ENCODE peak calls at places on chromosomes 2 and 18, in eight cellular contexts. D, T, M, Z, X, V, J and U are unnamed samples.

GRCh38 chr2:176643711-176644110 is 374.5 kb downstream of the MTX2 start:
- DNase-seq in D (peak), T (peak), M (no peak), Z (no peak), X (no peak), V (no peak), J (peak), U (peak)

GRCh38 chr2:183229386-183229785 is 105.1 kb downstream of the NUP35 start:
- DNase-seq in D (peak), T (no peak), M (no peak), Z (no peak), X (no peak), V (no peak), J (no peak), U (peak)

GRCh38 chr2:62270728-62271127 is 74.8 kb downstream of the B3GNT2 start:
- DNase-seq in D (peak), T (peak), M (no peak), Z (no peak), X (no peak), V (no peak), J (peak), U (peak)

GRCh38 chr2:79985571-79985970 is 319.0 kb downstream of the LRRTM1 start:
- DNase-seq in D (no peak), T (no peak), M (no peak), Z (no peak), X (no peak), V (no peak), J (no peak), U (no peak)

GRCh38 chr2:107809835-107810234 is 16.9 kb upstream of the RGPD4 start:
- DNase-seq in D (no peak), T (no peak), M (no peak), Z (no peak), X (no peak), V (no peak), J (no peak), U (no peak)

GRCh38 chr2:70948350-70949003 is 12.8 kb downstream of the ATP6V1B1 start:
- DNase-seq in D (peak), T (peak), M (peak), Z (peak), X (peak), V (no peak), J (peak), U (peak)

GRCh38 chr2:11097038-11097720 is 58.1 kb upstream of the SLC66A3 start:
- DNase-seq in D (peak), T (no peak), M (no peak), Z (no peak), X (no peak), V (no peak), J (no peak), U (peak)

GRCh38 chr2:12363138-12363537 is 353.6 kb upstream of the TRIB2 start:
- DNase-seq in D (peak), T (no peak), M (no peak), Z (no peak), X (no peak), V (no peak), J (no peak), U (no peak)

GRCh38 chr2:143294068-143294467 is 164.8 kb downstream of the ARHGAP15 start:
- DNase-seq in D (no peak), T (no peak), M (no peak), Z (no peak), X (no peak), V (no peak), J (no peak), U (no peak)

GRCh38 chr2:15367205-15367604 is 193.9 kb downstream of the NBAS start:
- DNase-seq in D (no peak), T (no peak), M (no peak), Z (no peak), X (no peak), V (no peak), J (no peak), U (no peak)

GRCh38 chr18:47970664-47971523 is 40.4 kb upstream of the SMAD2 start:
- DNase-seq in D (no peak), T (no peak), M (peak), Z (peak), X (no peak), V (no peak), J (no peak), U (no peak)

GRCh38 chr18:77155031-77155430 is 22.4 kb upstream of the MBP start:
- DNase-seq in D (no peak), T (no peak), M (no peak), Z (no peak), X (no peak), V (no peak), J (no peak), U (no peak)

GRCh38 chr2:236208281-236208900 is 40.2 kb upstream of the GBX2 start:
- DNase-seq in D (no peak), T (no peak), M (no peak), Z (no peak), X (no peak), V (no peak), J (no peak), U (no peak)

GRCh38 chr2:12675801-12676200 is 40.9 kb upstream of the TRIB2 start:
- DNase-seq in D (peak), T (no peak), M (no peak), Z (no peak), X (no peak), V (no peak), J (no peak), U (peak)

GRCh38 chr2:1598041-1598710 is 146.1 kb downstream of the PXDN start:
- DNase-seq in D (no peak), T (no peak), M (no peak), Z (no peak), X (no peak), V (no peak), J (no peak), U (no peak)

GRCh38 chr2:25044990-25045389 is 3.1 kb downstream of the EFR3B start:
- DNase-seq in D (no peak), T (no peak), M (no peak), Z (no peak), X (no peak), V (no peak), J (no peak), U (no peak)

GRCh38 chr2:180015951-180016709 is 9.0 kb upstream of the CWC22 start:
- DNase-seq in D (peak), T (no peak), M (no peak), Z (no peak), X (no peak), V (no peak), J (no peak), U (no peak)

GRCh38 chr2:54570925-54571694 is 115.0 kb downstream of the SPTBN1 start:
- DNase-seq in D (peak), T (peak), M (no peak), Z (peak), X (peak), V (no peak), J (no peak), U (peak)

GRCh38 chr18:74994502-74995403 is 214.2 kb downstream of the PTGR3 start:
- DNase-seq in D (no peak), T (no peak), M (no peak), Z (no peak), X (no peak), V (no peak), J (peak), U (peak)

GRCh38 chr2:241073166-241074064 is 28.7 kb downstream of the MTERF4 start:
- DNase-seq in D (no peak), T (no peak), M (no peak), Z (no peak), X (no peak), V (no peak), J (no peak), U (no peak)

GRCh38 chr2:174625031-174625430 is 27.4 kb upstream of the WIPF1 start:
- DNase-seq in D (no peak), T (no peak), M (no peak), Z (peak), X (no peak), V (no peak), J (no peak), U (no peak)

GRCh38 chr2:9556121-9556869 is 665 bp upstream of the ADAM17 start:
- DNase-seq in D (peak), T (no peak), M (peak), Z (peak), X (no peak), V (no peak), J (no peak), U (peak)

GRCh38 chr2:110828330-110828729 is 96.0 kb downstream of the ACOXL start:
- DNase-seq in D (no peak), T (no peak), M (peak), Z (no peak), X (no peak), V (no peak), J (no peak), U (peak)

GRCh38 chr2:43634604-43635306 is 2.3 kb upstream of the PLEKHH2 start:
- DNase-seq in D (peak), T (no peak), M (no peak), Z (peak), X (no peak), V (no peak), J (no peak), U (peak)

GRCh38 chr18:28175930-28176673 is 828 bp downstream of the CDH2 start:
- DNase-seq in D (no peak), T (peak), M (no peak), Z (no peak), X (no peak), V (no peak), J (peak), U (peak)

GRCh38 chr2:109435866-109436634 is 177.7 kb downstream of the SEPTIN10 start:
- DNase-seq in D (peak), T (peak), M (no peak), Z (no peak), X (no peak), V (no peak), J (no peak), U (peak)

GRCh38 chr2:21165350-21165749 is 41.6 kb downstream of the TDRD15 start:
- DNase-seq in D (peak), T (no peak), M (no peak), Z (peak), X (no peak), V (no peak), J (no peak), U (no peak)

GRCh38 chr2:179049546-179050311 is at the start of gene CCDC141:
- DNase-seq in D (peak), T (peak), M (no peak), Z (peak), X (no peak), V (no peak), J (no peak), U (peak)

GRCh38 chr2:9753665-9754531 is 89.4 kb upstream of the TAF1B start:
- DNase-seq in D (no peak), T (peak), M (no peak), Z (no peak), X (peak), V (no peak), J (no peak), U (no peak)

GRCh38 chr2:232929303-232930123 is 59.4 kb downstream of the SNORC start:
- DNase-seq in D (no peak), T (no peak), M (no peak), Z (no peak), X (no peak), V (no peak), J (no peak), U (no peak)

GRCh38 chr2:24164416-24164973 is 10.4 kb upstream of the FAM228A start:
- DNase-seq in D (peak), T (no peak), M (peak), Z (peak), X (peak), V (peak), J (no peak), U (peak)

GRCh38 chr2:64213607-64214275 is 69.5 kb upstream of the PELI1 start:
- DNase-seq in D (no peak), T (no peak), M (peak), Z (peak), X (no peak), V (no peak), J (no peak), U (no peak)
- H3K4me3 ChIP-seq in D (no peak), T (no peak), M (peak), Z (peak), X (no peak), V (no peak), J (no peak), U (no peak)

DNA sequence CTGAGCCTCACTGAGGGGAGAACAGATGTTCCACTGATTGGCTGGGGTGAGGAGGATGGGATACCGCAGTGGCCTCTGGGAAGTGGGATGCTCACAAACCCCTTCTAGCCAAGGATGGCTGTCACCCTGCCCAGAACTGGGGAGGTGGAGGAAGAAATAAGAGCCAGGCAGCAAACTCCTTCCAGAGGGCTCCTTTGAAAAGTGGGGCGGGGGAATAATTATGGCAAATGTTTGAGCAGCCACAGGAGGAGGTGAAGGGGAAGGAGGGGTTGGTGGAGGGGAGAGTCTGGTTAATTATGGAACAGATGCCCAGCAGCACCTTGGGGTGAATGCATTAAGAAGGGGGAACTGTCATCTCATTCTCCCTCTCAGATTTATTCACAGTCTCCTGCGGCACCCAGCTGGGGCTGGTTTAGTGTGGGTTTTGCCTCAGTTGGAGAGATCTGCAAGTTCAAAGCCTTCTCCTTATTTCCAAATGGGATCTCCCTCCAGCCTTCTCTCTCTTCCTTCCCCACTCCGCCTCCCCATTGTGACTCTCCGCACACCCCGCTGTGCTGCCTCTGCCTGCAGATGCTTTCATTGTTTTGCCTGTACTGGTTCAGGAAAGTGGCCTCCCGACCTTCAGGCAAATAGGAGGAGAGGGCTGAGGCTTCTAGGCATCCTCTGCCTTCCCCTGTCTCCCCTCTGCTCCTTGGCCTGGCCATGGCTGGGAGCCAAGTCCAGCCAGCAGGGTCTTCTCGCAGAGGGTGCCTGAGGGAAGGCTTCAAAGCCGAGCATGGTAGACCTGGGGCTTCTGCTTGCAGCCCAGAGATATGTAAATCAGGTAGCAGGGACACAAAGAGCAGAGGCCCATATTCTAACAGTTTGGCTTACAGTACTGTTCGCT is 457.2 kb upstream of the MEX3C start:
- DNase-seq in D (no peak), T (no peak), M (no peak), Z (no peak), X (no peak), V (no peak), J (no peak), U (no peak)
- H3K4me3 ChIP-seq in D (no peak), T (no peak), M (no peak), Z (no peak), X (no peak), V (no peak), J (no peak), U (no peak)

GRCh38 chr2:60552096-60552850 is 1.2 kb downstream of the BCL11A start:
- DNase-seq in D (no peak), T (no peak), M (peak), Z (peak), X (no peak), V (no peak), J (no peak), U (peak)

GRCh38 chr2:60550984-60551240 is 2.5 kb downstream of the BCL11A start:
- DNase-seq in D (no peak), T (no peak), M (no peak), Z (no peak), X (no peak), V (no peak), J (no peak), U (no peak)

GRCh38 chr2:60552851-60553495 is 481 bp downstream of the BCL11A start:
- DNase-seq in D (no peak), T (no peak), M (peak), Z (peak), X (no peak), V (no peak), J (no peak), U (no peak)

GRCh38 chr2:60550151-60550983 is 3.1 kb downstream of the BCL11A start:
- DNase-seq in D (peak), T (peak), M (peak), Z (peak), X (peak), V (no peak), J (peak), U (peak)

GRCh38 chr2:60551241-60552095 is 2.0 kb downstream of the BCL11A start:
- DNase-seq in D (peak), T (peak), M (peak), Z (peak), X (peak), V (no peak), J (peak), U (peak)
- H3K4me3 ChIP-seq in D (peak), T (no peak), M (peak), Z (peak), X (peak), V (peak), J (peak), U (peak)

GRCh38 chr18:57430166-57430958 is 4.8 kb upstream of the ONECUT2 start:
- DNase-seq in D (no peak), T (no peak), M (peak), Z (no peak), X (no peak), V (no peak), J (no peak), U (no peak)
- H3K4me3 ChIP-seq in D (no peak), T (no peak), M (no peak), Z (no peak), X (no peak), V (peak), J (peak), U (no peak)

GRCh38 chr2:207219716-207220414 is 54.1 kb upstream of the KLF7 start:
- DNase-seq in D (peak), T (no peak), M (no peak), Z (no peak), X (no peak), V (no peak), J (no peak), U (peak)
- H3K4me3 ChIP-seq in D (no peak), T (no peak), M (no peak), Z (no peak), X (no peak), V (no peak), J (no peak), U (no peak)

GRCh38 chr2:134413430-134413829 is 159.6 kb downstream of the MGAT5 start:
- DNase-seq in D (no peak), T (no peak), M (no peak), Z (no peak), X (no peak), V (no peak), J (no peak), U (peak)

GRCh38 chr2:134412639-134412999 is 158.7 kb downstream of the MGAT5 start:
- DNase-seq in D (no peak), T (no peak), M (no peak), Z (no peak), X (no peak), V (no peak), J (peak), U (no peak)

GRCh38 chr2:134411279-134411827 is 157.5 kb downstream of the MGAT5 start:
- DNase-seq in D (no peak), T (no peak), M (peak), Z (peak), X (no peak), V (no peak), J (no peak), U (no peak)

GRCh38 chr2:134410831-134411231 is 157.0 kb downstream of the MGAT5 start:
- DNase-seq in D (peak), T (no peak), M (no peak), Z (peak), X (peak), V (no peak), J (no peak), U (peak)

DNA sequence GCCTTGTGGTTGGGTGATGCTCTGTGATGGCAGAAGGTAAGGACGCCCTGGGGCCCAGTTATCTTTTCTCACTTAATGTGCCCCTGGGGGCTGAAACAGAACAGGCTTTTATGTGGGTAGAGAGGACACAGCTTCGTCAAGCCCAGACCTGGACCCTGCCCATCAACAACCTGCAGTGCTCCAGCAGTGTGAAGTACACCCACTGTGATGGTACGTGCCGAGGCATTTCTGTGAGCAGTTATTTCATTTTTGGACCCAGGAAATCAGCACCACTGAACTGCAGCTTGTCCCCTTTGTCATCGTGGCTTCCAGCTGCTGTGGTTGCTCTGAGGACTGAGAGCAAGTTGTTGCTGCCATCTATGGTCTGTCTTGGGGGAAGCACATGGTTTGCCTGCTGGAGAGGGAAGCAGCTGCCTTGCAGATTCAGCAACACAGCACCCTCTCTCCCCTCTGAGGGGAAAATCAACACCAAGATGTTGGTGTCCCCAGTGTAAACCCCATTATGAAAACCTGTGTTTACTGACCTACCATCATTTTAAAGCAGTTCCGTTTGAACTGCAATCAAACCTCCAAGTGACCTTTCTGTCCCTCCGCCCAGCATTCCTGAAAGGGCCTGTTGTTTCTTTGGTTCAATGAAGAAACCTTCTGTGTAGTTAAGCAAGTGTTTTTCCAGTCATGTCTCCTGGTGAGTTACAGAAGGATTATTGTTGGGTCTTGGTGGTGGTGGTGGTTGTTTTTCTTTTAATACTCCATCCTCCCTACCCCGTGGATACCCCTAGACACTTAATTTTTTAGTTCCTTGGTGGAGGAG is 158.2 kb downstream of the MGAT5 start:
- DNase-seq in D (peak), T (peak), M (peak), Z (peak), X (peak), V (peak), J (peak), U (peak)
- H3K4me3 ChIP-seq in D (no peak), T (no peak), M (peak), Z (peak), X (no peak), V (no peak), J (peak), U (no peak)